ENCODE peak calls at places on chromosomes 4 and X, in four cellular contexts. F is K562, K is HepG2, Z is HCT116. Y is an unnamed sample.

GRCh38 chr4:139024686-139025085 is 9.1 kb downstream of the NOCT start:
- DNase-seq in F (no peak), K (no peak), Z (no peak), Y (no peak)

GRCh38 chrX:48505481-48505880 is 3.3 kb upstream of the PORCN start:
- DNase-seq in F (no peak), K (peak; percentile 47), Z (no peak), Y (no peak)

GRCh38 chr4:153611679-153612078 is 72.4 kb upstream of the TLR2 start:
- DNase-seq in F (no peak), K (no peak), Z (no peak), Y (no peak)

GRCh38 chrX:68417651-68418050 is 15.6 kb downstream of the OPHN1 start:
- DNase-seq in F (no peak), K (no peak), Z (no peak), Y (no peak)

GRCh38 chrX:63250253-63250868 is 100.8 kb downstream of the SPIN4 start:
- DNase-seq in F (peak; percentile 73), K (peak; percentile 61), Z (peak; percentile 69), Y (peak; percentile 56)

GRCh38 chr4:22129454-22130075 is 181.0 kb upstream of the KCNIP4 start:
- DNase-seq in F (peak; percentile 6), K (peak; percentile 5), Z (peak; percentile 7), Y (peak; percentile 10)

GRCh38 chr4:188262464-188262863 is 123.2 kb downstream of the TRIML1 start:
- DNase-seq in F (no peak), K (no peak), Z (no peak), Y (no peak)

GRCh38 chr4:157994863-157995262 is 178.0 kb downstream of the GASK1B start:
- DNase-seq in F (no peak), K (peak; percentile 96), Z (no peak), Y (no peak)

GRCh38 chrX:17597836-17598434 is 139.4 kb upstream of the SCML1 start:
- DNase-seq in F (no peak), K (no peak), Z (no peak), Y (no peak)

GRCh38 chrX:15146515-15146914 is 123.4 kb downstream of the ASB9 start:
- DNase-seq in F (peak; percentile 41), K (no peak), Z (no peak), Y (no peak)

GRCh38 chr4:48127231-48127881 is 6.7 kb downstream of the TXK start:
- DNase-seq in F (no peak), K (no peak), Z (no peak), Y (no peak)
- H3K27ac ChIP-seq in F (no peak overlapping the region), K (no peak overlapping the region), Z (peak overlapping the region; percentile 38), Y (no peak overlapping the region)

DNA sequence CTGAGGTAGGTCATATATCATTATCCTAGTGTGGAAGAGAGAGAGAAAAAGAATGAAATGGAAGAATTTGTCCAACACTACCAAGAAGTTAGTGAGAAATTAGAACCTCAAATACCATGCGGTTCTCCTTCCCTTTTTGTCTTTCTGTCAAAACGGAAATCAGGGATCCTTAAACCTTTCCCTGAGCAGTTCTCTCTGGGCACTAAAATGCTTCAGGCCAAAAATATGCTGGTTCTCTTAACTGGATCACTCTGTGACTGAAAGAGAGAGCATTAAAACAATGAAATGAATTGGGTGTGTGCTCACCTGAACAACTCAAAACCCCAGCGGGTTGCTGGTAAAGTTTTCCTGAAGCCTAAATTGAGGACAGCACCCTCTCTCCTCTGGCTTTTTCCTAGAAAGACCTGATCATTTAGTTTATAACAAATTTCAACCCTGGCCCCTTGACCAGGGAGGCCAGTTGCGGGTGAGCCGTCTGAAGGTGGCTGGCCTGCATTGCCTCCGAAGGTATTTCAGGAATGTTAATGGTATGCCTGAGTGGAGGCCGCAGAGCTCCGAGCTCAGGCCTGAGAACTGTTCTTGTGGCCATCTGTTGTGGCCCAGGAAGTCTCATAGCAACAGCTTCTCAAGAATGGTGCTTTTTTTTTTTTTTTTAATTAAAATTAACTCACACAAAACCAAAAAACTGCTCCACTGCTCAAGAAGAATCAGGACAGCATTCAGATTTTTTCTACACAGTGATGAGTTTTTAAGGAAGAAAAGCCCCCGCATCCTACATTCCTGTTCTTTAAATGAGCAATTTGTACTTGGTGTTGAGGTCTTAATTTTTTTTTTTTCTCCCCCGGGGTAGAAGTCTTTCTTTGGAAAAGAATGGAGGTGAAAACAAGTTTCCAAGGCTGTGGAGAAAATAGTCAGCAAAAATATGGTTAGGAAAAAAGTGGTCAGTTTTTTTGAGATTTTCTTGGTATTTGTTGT is 155.1 kb downstream of the SHROOM3 start:
- DNase-seq in F (no peak), K (peak; percentile 52), Z (peak; percentile 39), Y (no peak)
- TF ChIP-seq TCF7L2 in F (no peak), K (no peak), Z (no peak), Y (no peak)

GRCh38 chr4:151318310-151319006 is 6.9 kb downstream of the SH3D19 start:
- DNase-seq in F (no peak), K (no peak), Z (no peak), Y (no peak)
- H3K4me1 ChIP-seq in F (no peaks in the 10 kb centered on the region), K (peaks cover 88% of the 10 kb centered on the region), Z (peaks cover 65% of the 10 kb centered on the region), Y (peaks cover 25% of the 10 kb centered on the region)

DNA sequence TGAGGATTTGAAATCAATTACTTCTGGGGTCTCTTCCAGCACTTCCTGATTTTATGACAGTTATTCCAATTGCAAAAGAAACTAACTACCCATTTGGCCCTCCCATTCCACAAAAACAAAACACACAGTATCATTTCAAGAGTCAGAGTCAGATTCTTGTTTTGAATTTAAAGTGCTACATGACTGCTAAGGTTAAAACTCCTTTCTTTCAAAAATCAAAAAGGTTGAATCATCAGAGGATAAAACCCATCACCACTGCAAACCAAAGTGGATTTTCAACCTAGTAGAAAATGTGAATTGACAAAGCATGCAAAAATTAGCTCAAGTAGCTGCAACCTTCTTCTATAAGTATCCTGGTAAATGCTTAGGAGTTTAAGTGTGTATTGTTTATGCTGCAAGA is 67.4 kb downstream of the DHX15 start:
- DNase-seq in F (no peak), K (no peak), Z (no peak), Y (no peak)
- H3K27ac ChIP-seq in F (no peak overlapping the region), K (no peak overlapping the region), Z (no peak overlapping the region), Y (no peak overlapping the region)

GRCh38 chr4:98421106-98421505 is 159.9 kb downstream of the RAP1GDS1 start:
- DNase-seq in F (no peak), K (no peak), Z (no peak), Y (no peak)
- TF ChIP-seq TCF7L2 in F (no peak), K (no peak), Z (no peak), Y (no peak)

GRCh38 chr4:142379277-142380051 is 466.6 kb downstream of the INPP4B start:
- DNase-seq in F (no peak), K (no peak), Z (peak; percentile 62), Y (no peak)
- H3K4me1 ChIP-seq in F (no peaks in the 10 kb centered on the region), K (no peaks in the 10 kb centered on the region), Z (peaks cover 57% of the 10 kb centered on the region), Y (peaks cover 8% of the 10 kb centered on the region)

GRCh38 chr4:81635128-81635527 is 163.4 kb upstream of the RASGEF1B start:
- DNase-seq in F (no peak), K (no peak), Z (no peak), Y (no peak)

GRCh38 chr4:81628489-81628888 is 156.8 kb upstream of the RASGEF1B start:
- DNase-seq in F (no peak), K (peak; percentile 47), Z (no peak), Y (no peak)

GRCh38 chr4:81632581-81633247 is 161.0 kb upstream of the RASGEF1B start:
- DNase-seq in F (no peak), K (no peak), Z (no peak), Y (no peak)

GRCh38 chr4:81635747-81636146 is 164.0 kb upstream of the RASGEF1B start:
- DNase-seq in F (peak; percentile 5), K (no peak), Z (peak; percentile 3), Y (no peak)

DNA sequence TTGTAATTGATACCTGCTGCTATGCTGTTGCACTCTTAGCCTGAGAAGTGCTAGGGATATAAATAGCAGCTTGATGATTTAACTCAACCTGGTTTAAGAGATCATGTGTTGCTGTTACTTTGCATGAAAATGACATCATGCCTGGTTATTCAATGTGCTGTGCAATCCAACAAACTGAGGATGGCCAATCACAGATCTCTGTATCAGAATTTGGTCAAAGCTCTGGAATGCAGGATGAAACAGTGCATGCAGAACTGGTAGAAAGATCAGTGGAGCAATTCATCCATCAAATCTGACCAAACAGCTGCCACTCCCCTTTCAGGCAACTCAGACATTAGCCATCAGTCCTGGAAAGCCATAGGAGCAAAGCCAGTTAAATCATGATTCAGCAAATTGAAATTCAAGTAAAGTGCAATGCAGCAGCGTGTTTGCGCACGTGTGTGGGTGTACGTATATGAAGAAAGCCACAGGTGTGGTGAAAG is 160.3 kb upstream of the RASGEF1B start:
- DNase-seq in F (no peak), K (peak; percentile 49), Z (no peak), Y (no peak)
- H3K27ac ChIP-seq in F (no peak overlapping the region), K (no peak overlapping the region), Z (no peak overlapping the region), Y (no peak overlapping the region)

DNA sequence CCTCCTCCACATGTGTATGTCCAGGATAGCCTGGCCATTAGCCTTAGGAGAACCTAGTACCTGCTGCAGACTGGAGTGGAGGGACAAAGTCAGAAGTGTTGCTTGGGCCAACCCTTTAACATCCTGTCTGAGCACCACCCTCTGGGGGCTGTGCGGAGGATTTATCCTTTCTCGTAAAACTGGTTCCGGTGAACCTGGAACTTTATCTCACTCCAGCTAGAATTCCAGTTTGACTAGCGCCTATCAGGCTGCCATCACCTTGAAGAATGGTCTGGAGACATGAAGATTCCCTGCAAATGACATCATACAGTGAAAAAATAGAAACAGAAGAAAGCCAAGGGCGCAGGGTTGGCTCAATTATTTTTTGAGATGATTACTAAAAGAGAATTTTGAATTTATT is 4.0 kb downstream of the TCEAL8 start:
- DNase-seq in F (peak; percentile 79), K (no peak), Z (no peak), Y (no peak)
- TF ChIP-seq TCF7L2 in F (no peak), K (no peak), Z (no peak), Y (no peak)

GRCh38 chrX:152898442-152898841 is 575 bp downstream of the ZNF185 start:
- DNase-seq in F (no peak), K (no peak), Z (no peak), Y (no peak)
- H3K4me1 ChIP-seq in F (no peaks in the 10 kb centered on the region), K (no peaks in the 10 kb centered on the region), Z (peaks cover 17% of the 10 kb centered on the region), Y (no peaks in the 10 kb centered on the region)

DNA sequence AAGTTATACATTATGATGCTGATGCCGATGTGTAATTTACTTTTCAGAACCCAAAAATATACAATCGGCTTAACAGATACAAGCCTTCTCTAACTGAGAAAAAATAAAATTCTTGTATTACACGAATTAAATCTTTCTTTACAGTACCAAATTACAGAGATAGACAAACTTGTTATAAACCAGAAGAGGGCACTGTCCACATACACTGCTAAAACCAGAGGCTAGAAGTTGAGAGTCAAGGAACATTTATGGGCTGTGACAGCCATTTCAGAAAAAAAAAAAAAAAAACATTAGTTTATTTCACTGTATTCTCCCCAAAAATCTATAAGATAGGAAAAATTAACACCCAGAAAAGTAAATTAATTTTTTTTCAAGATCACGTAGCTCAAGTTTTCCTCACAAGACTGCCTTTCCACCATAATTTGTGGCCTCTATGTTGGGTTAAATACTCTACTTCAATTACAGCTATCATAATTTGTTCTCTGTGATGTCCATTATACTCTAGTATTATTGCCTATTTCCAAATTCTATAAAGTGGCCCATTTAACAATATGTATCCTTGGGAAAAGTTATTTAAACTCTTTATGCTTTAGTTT is 12.0 kb downstream of the EREG start:
- DNase-seq in F (peak; percentile 72), K (peak; percentile 45), Z (no peak), Y (no peak)
- H3K27ac ChIP-seq in F (no peak overlapping the region), K (no peak overlapping the region), Z (peak overlapping the region; percentile 94), Y (no peak overlapping the region)